ENCODE peak calls at places on chromosomes 3 and 15, in five cellular contexts. One of them, this sample, is unnamed.

GRCh38 chr3:141656771-141657170 is 81.3 kb upstream of the RNF7 start:
- DNase-seq in Panc1: no peak
- DNase-seq in A549: no peak
- DNase-seq in A673: peak
- DNase-seq in heart left ventricle: no peak
- DNase-seq in this sample: no peak

GRCh38 chr3:8532251-8532831 is 30.7 kb downstream of the LMCD1 start:
- DNase-seq in Panc1: no peak
- DNase-seq in A549: peak
- DNase-seq in A673: no peak
- DNase-seq in heart left ventricle: no peak
- DNase-seq in this sample: no peak

GRCh38 chr3:56688191-56688590 is 5.1 kb upstream of the TASOR start:
- DNase-seq in Panc1: no peak
- DNase-seq in A549: no peak
- DNase-seq in A673: no peak
- DNase-seq in heart left ventricle: no peak
- DNase-seq in this sample: no peak

GRCh38 chr15:64216722-64217428 is 54.1 kb upstream of the PPIB start:
- DNase-seq in Panc1: no peak
- DNase-seq in A549: no peak
- DNase-seq in A673: no peak
- DNase-seq in heart left ventricle: no peak
- DNase-seq in this sample: no peak

GRCh38 chr3:11624161-11624560 is 19.6 kb downstream of the VGLL4 start:
- DNase-seq in Panc1: no peak
- DNase-seq in A549: no peak
- DNase-seq in A673: no peak
- DNase-seq in heart left ventricle: no peak
- DNase-seq in this sample: no peak

GRCh38 chr15:72168131-72168825 is 29.3 kb downstream of the GRAMD2A start:
- DNase-seq in Panc1: no peak
- DNase-seq in A549: no peak
- DNase-seq in A673: peak
- DNase-seq in heart left ventricle: no peak
- DNase-seq in this sample: no peak

GRCh38 chr15:79535536-79535935 is 103.4 kb downstream of the MINAR1 start:
- DNase-seq in Panc1: no peak
- DNase-seq in A549: no peak
- DNase-seq in A673: no peak
- DNase-seq in heart left ventricle: no peak
- DNase-seq in this sample: no peak

GRCh38 chr3:151052329-151052728 is 33.1 kb upstream of the MED12L start:
- DNase-seq in Panc1: no peak
- DNase-seq in A549: no peak
- DNase-seq in A673: no peak
- DNase-seq in heart left ventricle: no peak
- DNase-seq in this sample: no peak

GRCh38 chr15:92112180-92112579 is 258.7 kb downstream of the SLCO3A1 start:
- DNase-seq in Panc1: no peak
- DNase-seq in A549: no peak
- DNase-seq in A673: no peak
- DNase-seq in heart left ventricle: no peak
- DNase-seq in this sample: no peak

GRCh38 chr15:89998141-89998661 is 2.9 kb upstream of the ZNF710 start:
- DNase-seq in Panc1: no peak
- DNase-seq in A549: peak
- DNase-seq in A673: no peak
- DNase-seq in heart left ventricle: no peak
- DNase-seq in this sample: no peak

GRCh38 chr3:133901083-133901482 is 5.4 kb upstream of the RAB6B start:
- DNase-seq in Panc1: no peak
- DNase-seq in A549: no peak
- DNase-seq in A673: no peak
- DNase-seq in heart left ventricle: no peak
- DNase-seq in this sample: no peak
- TF ChIP-seq CTCF in Panc1: peak
- TF ChIP-seq CTCF in A549: no peak
- TF ChIP-seq CTCF in A673: no peak
- TF ChIP-seq CTCF in heart left ventricle: peak
- TF ChIP-seq CTCF in this sample: no peak

DNA sequence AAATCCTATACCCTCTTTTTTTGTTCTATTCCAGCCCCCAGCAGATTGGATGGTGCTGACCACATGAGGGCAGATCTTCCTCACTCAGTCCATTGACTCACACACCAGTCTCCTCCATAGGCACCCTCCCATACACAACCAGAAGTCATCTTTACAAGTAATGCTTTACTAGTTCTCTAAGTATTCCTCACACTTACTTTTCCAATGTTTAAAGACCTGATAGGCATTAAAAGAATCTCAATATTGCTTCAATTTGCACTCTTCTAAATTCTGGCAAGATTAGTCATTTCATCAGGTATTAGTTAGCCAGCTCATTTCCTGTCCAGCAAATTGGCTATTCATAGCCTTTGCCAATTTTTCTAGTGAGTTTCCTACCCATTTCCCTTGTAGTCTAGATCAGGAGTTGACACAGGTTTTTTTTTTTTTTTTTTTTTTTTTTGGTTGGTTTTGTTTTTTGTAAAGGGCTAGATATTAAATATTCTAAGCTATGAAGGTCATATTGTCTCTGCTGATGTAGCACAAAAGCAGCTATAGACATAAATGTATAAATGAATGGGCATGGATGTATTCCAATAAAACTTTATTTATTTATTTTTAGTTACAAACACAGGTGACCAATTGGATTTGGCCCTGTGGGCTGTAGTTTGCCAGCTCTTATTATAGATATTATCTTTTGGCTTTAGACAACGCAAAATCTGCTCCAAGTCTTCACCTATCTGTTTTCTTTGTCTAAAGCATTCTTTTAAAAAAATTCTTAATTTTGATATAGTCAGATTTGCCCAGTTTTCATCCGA is 76.1 kb downstream of the ABHD5 start:
- DNase-seq in Panc1: no peak
- DNase-seq in A549: no peak
- DNase-seq in A673: peak
- DNase-seq in heart left ventricle: no peak
- DNase-seq in this sample: no peak
- TF ChIP-seq CTCF in Panc1: no peak
- TF ChIP-seq CTCF in A549: peak
- TF ChIP-seq CTCF in A673: no peak
- TF ChIP-seq CTCF in heart left ventricle: no peak
- TF ChIP-seq CTCF in this sample: no peak

GRCh38 chr3:192772495-192772894 is 45.2 kb upstream of the FGF12 start:
- DNase-seq in Panc1: no peak
- DNase-seq in A549: no peak
- DNase-seq in A673: peak
- DNase-seq in heart left ventricle: no peak
- DNase-seq in this sample: no peak
- TF ChIP-seq CTCF in Panc1: peak
- TF ChIP-seq CTCF in A549: peak
- TF ChIP-seq CTCF in A673: peak
- TF ChIP-seq CTCF in heart left ventricle: peak
- TF ChIP-seq CTCF in this sample: peak

GRCh38 chr15:86044981-86045380 is 34.7 kb upstream of the AGBL1 start:
- DNase-seq in Panc1: no peak
- DNase-seq in A549: no peak
- DNase-seq in A673: no peak
- DNase-seq in heart left ventricle: no peak
- DNase-seq in this sample: no peak
- TF ChIP-seq CTCF in Panc1: peak
- TF ChIP-seq CTCF in A549: no peak
- TF ChIP-seq CTCF in A673: no peak
- TF ChIP-seq CTCF in heart left ventricle: no peak
- TF ChIP-seq CTCF in this sample: peak

GRCh38 chr3:171456765-171457164 is 3.4 kb downstream of the TNIK start:
- DNase-seq in Panc1: no peak
- DNase-seq in A549: no peak
- DNase-seq in A673: no peak
- DNase-seq in heart left ventricle: no peak
- DNase-seq in this sample: no peak

GRCh38 chr3:171454026-171454425 is 6.2 kb downstream of the TNIK start:
- DNase-seq in Panc1: no peak
- DNase-seq in A549: no peak
- DNase-seq in A673: no peak
- DNase-seq in heart left ventricle: no peak
- DNase-seq in this sample: no peak

GRCh38 chr3:171455603-171456550 is 4.3 kb downstream of the TNIK start:
- DNase-seq in Panc1: no peak
- DNase-seq in A549: no peak
- DNase-seq in A673: no peak
- DNase-seq in heart left ventricle: no peak
- DNase-seq in this sample: no peak

GRCh38 chr3:171451915-171452707 is 8.1 kb downstream of the TNIK start:
- DNase-seq in Panc1: no peak
- DNase-seq in A549: no peak
- DNase-seq in A673: no peak
- DNase-seq in heart left ventricle: no peak
- DNase-seq in this sample: no peak

GRCh38 chr3:171453175-171453868 is 6.9 kb downstream of the TNIK start:
- DNase-seq in Panc1: no peak
- DNase-seq in A549: no peak
- DNase-seq in A673: peak
- DNase-seq in heart left ventricle: no peak
- DNase-seq in this sample: no peak
- TF ChIP-seq CTCF in Panc1: peak
- TF ChIP-seq CTCF in A549: peak
- TF ChIP-seq CTCF in A673: peak
- TF ChIP-seq CTCF in heart left ventricle: peak
- TF ChIP-seq CTCF in this sample: peak

DNA sequence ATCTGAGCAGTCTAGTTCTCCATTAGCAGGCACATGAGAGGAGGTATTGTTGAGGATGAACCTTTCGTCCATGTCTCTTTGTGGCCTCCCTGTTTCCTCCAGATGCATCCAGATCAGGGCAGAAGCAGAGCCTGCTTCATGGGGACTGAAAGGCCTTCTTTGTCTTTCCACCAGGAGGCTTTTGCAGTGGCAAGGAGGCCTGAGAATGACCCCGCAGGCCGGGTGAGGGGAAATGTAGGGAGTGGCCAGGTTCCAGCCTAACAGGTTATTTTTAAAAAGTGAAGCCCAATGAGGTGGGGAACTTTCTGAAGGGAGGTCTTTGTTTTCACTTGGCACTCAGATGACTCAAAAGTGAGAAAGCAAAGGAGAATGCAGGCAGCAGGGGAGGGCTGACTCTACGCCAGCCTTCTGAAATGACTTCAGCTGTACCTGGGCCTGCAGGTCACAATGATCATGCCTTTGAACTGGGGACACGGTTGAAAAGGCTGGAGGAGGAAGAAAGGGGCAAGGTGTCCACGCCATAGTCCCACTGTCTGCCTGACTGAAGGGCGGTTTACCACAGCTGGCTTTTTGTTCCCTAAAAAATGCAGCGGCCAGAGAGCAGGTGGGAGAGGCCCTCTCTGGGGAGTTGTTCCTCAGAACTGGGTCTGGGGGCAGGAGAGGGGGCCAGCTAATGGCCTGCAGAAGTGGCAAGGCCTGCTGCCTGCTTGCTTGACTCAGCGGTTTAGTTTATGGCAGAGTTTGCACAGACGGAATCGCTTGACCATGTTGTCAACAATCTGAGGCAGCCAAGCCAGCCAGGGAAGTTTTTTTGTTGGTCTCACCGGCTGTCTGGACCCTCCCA is 28.7 kb downstream of the CMTM7 start:
- DNase-seq in Panc1: no peak
- DNase-seq in A549: peak
- DNase-seq in A673: no peak
- DNase-seq in heart left ventricle: no peak
- DNase-seq in this sample: no peak
- TF ChIP-seq CTCF in Panc1: no peak
- TF ChIP-seq CTCF in A549: no peak
- TF ChIP-seq CTCF in A673: no peak
- TF ChIP-seq CTCF in heart left ventricle: no peak
- TF ChIP-seq CTCF in this sample: no peak

GRCh38 chr3:21642433-21642832 is 108.6 kb downstream of the ZNF385D start:
- DNase-seq in Panc1: no peak
- DNase-seq in A549: no peak
- DNase-seq in A673: no peak
- DNase-seq in heart left ventricle: no peak
- DNase-seq in this sample: no peak
- TF ChIP-seq CTCF in Panc1: no peak
- TF ChIP-seq CTCF in A549: no peak
- TF ChIP-seq CTCF in A673: no peak
- TF ChIP-seq CTCF in heart left ventricle: no peak
- TF ChIP-seq CTCF in this sample: no peak